ENCODE peak calls at places on chromosomes 12 and 14, in five cellular contexts. One of them, this sample, is unnamed.

GRCh38 chr14:54691525-54692260 is 124.8 kb downstream of the SAMD4A start:
- DNase-seq in cardiac muscle cell: peak; percentile 83
- DNase-seq in CD4-positive, CD25-positive, alpha-beta regulatory T cell: peak; percentile 31
- DNase-seq in small intestine: peak; percentile 70
- DNase-seq in astrocyte: no peak
- DNase-seq in this sample: peak; percentile 88

GRCh38 chr14:102772781-102773570 is 4.3 kb upstream of the TRAF3 start:
- DNase-seq in cardiac muscle cell: no peak
- DNase-seq in CD4-positive, CD25-positive, alpha-beta regulatory T cell: no peak
- DNase-seq in small intestine: no peak
- DNase-seq in astrocyte: no peak
- DNase-seq in this sample: peak; percentile 13

GRCh38 chr14:39396448-39396847 is 35.8 kb downstream of the FBXO33 start:
- DNase-seq in cardiac muscle cell: peak; percentile 43
- DNase-seq in CD4-positive, CD25-positive, alpha-beta regulatory T cell: no peak
- DNase-seq in small intestine: no peak
- DNase-seq in astrocyte: no peak
- DNase-seq in this sample: peak; percentile 6

GRCh38 chr12:117047810-117048584 is 51.2 kb downstream of the TESC start:
- DNase-seq in cardiac muscle cell: peak; percentile 35
- DNase-seq in CD4-positive, CD25-positive, alpha-beta regulatory T cell: no peak
- DNase-seq in small intestine: no peak
- DNase-seq in astrocyte: peak; percentile 8
- DNase-seq in this sample: peak; percentile 25

GRCh38 chr12:64666054-64666914 is 56.0 kb downstream of the RASSF3 start:
- DNase-seq in cardiac muscle cell: peak; percentile 36
- DNase-seq in CD4-positive, CD25-positive, alpha-beta regulatory T cell: no peak
- DNase-seq in small intestine: no peak
- DNase-seq in astrocyte: peak; percentile 66
- DNase-seq in this sample: no peak

GRCh38 chr12:76445469-76445868 is 97.3 kb upstream of the BBS10 start:
- DNase-seq in cardiac muscle cell: no peak
- DNase-seq in CD4-positive, CD25-positive, alpha-beta regulatory T cell: no peak
- DNase-seq in small intestine: no peak
- DNase-seq in astrocyte: no peak
- DNase-seq in this sample: no peak

GRCh38 chr14:56666716-56667115 is 87.1 kb downstream of the TMEM260 start:
- DNase-seq in cardiac muscle cell: peak; percentile 14
- DNase-seq in CD4-positive, CD25-positive, alpha-beta regulatory T cell: no peak
- DNase-seq in small intestine: no peak
- DNase-seq in astrocyte: peak; percentile 76
- DNase-seq in this sample: peak; percentile 12

GRCh38 chr14:90040411-90040810 is 21.4 kb upstream of the KCNK13 start:
- DNase-seq in cardiac muscle cell: no peak
- DNase-seq in CD4-positive, CD25-positive, alpha-beta regulatory T cell: no peak
- DNase-seq in small intestine: no peak
- DNase-seq in astrocyte: no peak
- DNase-seq in this sample: no peak

GRCh38 chr12:32896438-32897275 is at the start of gene PKP2:
- DNase-seq in cardiac muscle cell: peak; percentile 69
- DNase-seq in CD4-positive, CD25-positive, alpha-beta regulatory T cell: no peak
- DNase-seq in small intestine: peak; percentile 95
- DNase-seq in astrocyte: no peak
- DNase-seq in this sample: no peak

GRCh38 chr14:53462931-53463778 is 310.0 kb upstream of the DDHD1 start:
- DNase-seq in cardiac muscle cell: no peak
- DNase-seq in CD4-positive, CD25-positive, alpha-beta regulatory T cell: no peak
- DNase-seq in small intestine: no peak
- DNase-seq in astrocyte: no peak
- DNase-seq in this sample: no peak

GRCh38 chr12:25269701-25270100 is 19.0 kb upstream of the KRAS start:
- DNase-seq in cardiac muscle cell: no peak
- DNase-seq in CD4-positive, CD25-positive, alpha-beta regulatory T cell: no peak
- DNase-seq in small intestine: no peak
- DNase-seq in astrocyte: no peak
- DNase-seq in this sample: no peak

GRCh38 chr12:98743362-98743953 is 98.4 kb downstream of the APAF1 start:
- DNase-seq in cardiac muscle cell: no peak
- DNase-seq in CD4-positive, CD25-positive, alpha-beta regulatory T cell: peak; percentile 38
- DNase-seq in small intestine: peak; percentile 5
- DNase-seq in astrocyte: no peak
- DNase-seq in this sample: no peak

GRCh38 chr12:117024961-117025480 is 74.2 kb downstream of the TESC start:
- DNase-seq in cardiac muscle cell: no peak
- DNase-seq in CD4-positive, CD25-positive, alpha-beta regulatory T cell: peak; percentile 8
- DNase-seq in small intestine: no peak
- DNase-seq in astrocyte: no peak
- DNase-seq in this sample: no peak

GRCh38 chr14:28468191-28469151 is 298.1 kb upstream of the FOXG1 start:
- DNase-seq in cardiac muscle cell: no peak
- DNase-seq in CD4-positive, CD25-positive, alpha-beta regulatory T cell: no peak
- DNase-seq in small intestine: no peak
- DNase-seq in astrocyte: peak; percentile 6
- DNase-seq in this sample: no peak

GRCh38 chr12:19994970-19995369 is 373.4 kb upstream of the PDE3A start:
- DNase-seq in cardiac muscle cell: peak; percentile 34
- DNase-seq in CD4-positive, CD25-positive, alpha-beta regulatory T cell: no peak
- DNase-seq in small intestine: no peak
- DNase-seq in astrocyte: no peak
- DNase-seq in this sample: peak; percentile 31

GRCh38 chr12:66500841-66501240 is 178.0 kb downstream of the GRIP1 start:
- DNase-seq in cardiac muscle cell: no peak
- DNase-seq in CD4-positive, CD25-positive, alpha-beta regulatory T cell: no peak
- DNase-seq in small intestine: no peak
- DNase-seq in astrocyte: no peak
- DNase-seq in this sample: no peak

GRCh38 chr12:91109148-91109564 is 2.1 kb downstream of the LUM start:
- DNase-seq in cardiac muscle cell: peak; percentile 82
- DNase-seq in CD4-positive, CD25-positive, alpha-beta regulatory T cell: no peak
- DNase-seq in small intestine: peak; percentile 61
- DNase-seq in astrocyte: peak; percentile 80
- DNase-seq in this sample: peak; percentile 67

GRCh38 chr12:81450920-81451739 is 308.0 kb downstream of the PPFIA2 start:
- DNase-seq in cardiac muscle cell: peak; percentile 81
- DNase-seq in CD4-positive, CD25-positive, alpha-beta regulatory T cell: no peak
- DNase-seq in small intestine: peak; percentile 37
- DNase-seq in astrocyte: peak; percentile 64
- DNase-seq in this sample: peak; percentile 84

GRCh38 chr14:28666961-28667360 is 99.6 kb upstream of the FOXG1 start:
- DNase-seq in cardiac muscle cell: no peak
- DNase-seq in CD4-positive, CD25-positive, alpha-beta regulatory T cell: no peak
- DNase-seq in small intestine: no peak
- DNase-seq in astrocyte: no peak
- DNase-seq in this sample: no peak

GRCh38 chr12:30796891-30797371 is 42.2 kb upstream of the CAPRIN2 start:
- DNase-seq in cardiac muscle cell: peak; percentile 31
- DNase-seq in CD4-positive, CD25-positive, alpha-beta regulatory T cell: no peak
- DNase-seq in small intestine: no peak
- DNase-seq in astrocyte: peak; percentile 40
- DNase-seq in this sample: peak; percentile 42

GRCh38 chr12:49925433-49926194 is 21.9 kb upstream of the FAIM2 start:
- DNase-seq in cardiac muscle cell: no peak
- DNase-seq in CD4-positive, CD25-positive, alpha-beta regulatory T cell: no peak
- DNase-seq in small intestine: no peak
- DNase-seq in astrocyte: no peak
- DNase-seq in this sample: no peak

GRCh38 chr14:91554535-91555332 is 44.6 kb upstream of the PPP4R3A start:
- DNase-seq in cardiac muscle cell: no peak
- DNase-seq in CD4-positive, CD25-positive, alpha-beta regulatory T cell: no peak
- DNase-seq in small intestine: peak; percentile 92
- DNase-seq in astrocyte: no peak
- DNase-seq in this sample: no peak

GRCh38 chr14:49882826-49883694 is 9.8 kb upstream of the ARF6 start:
- DNase-seq in cardiac muscle cell: no peak
- DNase-seq in CD4-positive, CD25-positive, alpha-beta regulatory T cell: no peak
- DNase-seq in small intestine: no peak
- DNase-seq in astrocyte: no peak
- DNase-seq in this sample: no peak

GRCh38 chr12:1972856-1973317 is 31.4 kb downstream of the DCP1B start:
- DNase-seq in cardiac muscle cell: peak; percentile 36
- DNase-seq in CD4-positive, CD25-positive, alpha-beta regulatory T cell: no peak
- DNase-seq in small intestine: no peak
- DNase-seq in astrocyte: peak; percentile 37
- DNase-seq in this sample: peak; percentile 32

GRCh38 chr12:25997401-25997973 is 39.0 kb downstream of the RASSF8 start:
- DNase-seq in cardiac muscle cell: peak; percentile 93
- DNase-seq in CD4-positive, CD25-positive, alpha-beta regulatory T cell: no peak
- DNase-seq in small intestine: no peak
- DNase-seq in astrocyte: peak; percentile 96
- DNase-seq in this sample: peak; percentile 86

GRCh38 chr14:61460853-61461611 is 139.7 kb downstream of the PRKCH start:
- DNase-seq in cardiac muscle cell: peak; percentile 62
- DNase-seq in CD4-positive, CD25-positive, alpha-beta regulatory T cell: peak; percentile 52
- DNase-seq in small intestine: no peak
- DNase-seq in astrocyte: no peak
- DNase-seq in this sample: no peak

GRCh38 chr14:67653651-67654280 is 20.7 kb downstream of the VTI1B start:
- DNase-seq in cardiac muscle cell: peak; percentile 61
- DNase-seq in CD4-positive, CD25-positive, alpha-beta regulatory T cell: no peak
- DNase-seq in small intestine: no peak
- DNase-seq in astrocyte: no peak
- DNase-seq in this sample: peak; percentile 79
- H3K36me3 ChIP-seq in cardiac muscle cell: peaks cover 56% of the 10 kb centered on the region
- H3K36me3 ChIP-seq in CD4-positive, CD25-positive, alpha-beta regulatory T cell: peaks cover 90% of the 10 kb centered on the region
- H3K36me3 ChIP-seq in small intestine: peaks cover 24% of the 10 kb centered on the region
- H3K36me3 ChIP-seq in astrocyte: peaks cover 45% of the 10 kb centered on the region
- H3K36me3 ChIP-seq in this sample: peaks cover 82% of the 10 kb centered on the region

GRCh38 chr12:53963434-53964314 is 9.0 kb downstream of the HOXC12 start:
- DNase-seq in cardiac muscle cell: no peak
- DNase-seq in CD4-positive, CD25-positive, alpha-beta regulatory T cell: no peak
- DNase-seq in small intestine: no peak
- DNase-seq in astrocyte: no peak
- DNase-seq in this sample: no peak

GRCh38 chr12:53963005-53963404 is 8.3 kb downstream of the HOXC12 start:
- DNase-seq in cardiac muscle cell: no peak
- DNase-seq in CD4-positive, CD25-positive, alpha-beta regulatory T cell: no peak
- DNase-seq in small intestine: no peak
- DNase-seq in astrocyte: no peak
- DNase-seq in this sample: no peak

GRCh38 chr12:53966070-53966384 is 6.9 kb upstream of the HOXC11 start:
- DNase-seq in cardiac muscle cell: no peak
- DNase-seq in CD4-positive, CD25-positive, alpha-beta regulatory T cell: no peak
- DNase-seq in small intestine: no peak
- DNase-seq in astrocyte: no peak
- DNase-seq in this sample: no peak

GRCh38 chr12:53965251-53966069 is 7.5 kb upstream of the HOXC11 start:
- DNase-seq in cardiac muscle cell: no peak
- DNase-seq in CD4-positive, CD25-positive, alpha-beta regulatory T cell: no peak
- DNase-seq in small intestine: no peak
- DNase-seq in astrocyte: no peak
- DNase-seq in this sample: no peak

GRCh38 chr12:53964315-53964713 is 8.6 kb upstream of the HOXC11 start:
- DNase-seq in cardiac muscle cell: no peak
- DNase-seq in CD4-positive, CD25-positive, alpha-beta regulatory T cell: no peak
- DNase-seq in small intestine: no peak
- DNase-seq in astrocyte: no peak
- DNase-seq in this sample: no peak
- H3K4me3 ChIP-seq in cardiac muscle cell: no peak overlapping the region
- H3K4me3 ChIP-seq in CD4-positive, CD25-positive, alpha-beta regulatory T cell: no peak overlapping the region
- H3K4me3 ChIP-seq in small intestine: no peak overlapping the region
- H3K4me3 ChIP-seq in astrocyte: no peak overlapping the region
- H3K4me3 ChIP-seq in this sample: no peak overlapping the region

GRCh38 chr14:84282618-84283017 is 1247.3 kb upstream of the FLRT2 start:
- DNase-seq in cardiac muscle cell: no peak
- DNase-seq in CD4-positive, CD25-positive, alpha-beta regulatory T cell: no peak
- DNase-seq in small intestine: no peak
- DNase-seq in astrocyte: no peak
- DNase-seq in this sample: no peak
- H3K9me3 ChIP-seq in cardiac muscle cell: no peaks in the 10 kb centered on the region
- H3K9me3 ChIP-seq in CD4-positive, CD25-positive, alpha-beta regulatory T cell: no peaks in the 10 kb centered on the region
- H3K9me3 ChIP-seq in small intestine: peaks cover 1% of the 10 kb centered on the region
- H3K9me3 ChIP-seq in astrocyte: no peaks in the 10 kb centered on the region
- H3K9me3 ChIP-seq in this sample: no peaks in the 10 kb centered on the region

GRCh38 chr12:111457071-111457470 is 51.3 kb downstream of the SH2B3 start:
- DNase-seq in cardiac muscle cell: no peak
- DNase-seq in CD4-positive, CD25-positive, alpha-beta regulatory T cell: no peak
- DNase-seq in small intestine: no peak
- DNase-seq in astrocyte: no peak
- DNase-seq in this sample: no peak
- H3K36me3 ChIP-seq in cardiac muscle cell: peaks cover 43% of the 10 kb centered on the region
- H3K36me3 ChIP-seq in CD4-positive, CD25-positive, alpha-beta regulatory T cell: peaks cover 42% of the 10 kb centered on the region
- H3K36me3 ChIP-seq in small intestine: peaks cover 9% of the 10 kb centered on the region
- H3K36me3 ChIP-seq in astrocyte: peaks cover 44% of the 10 kb centered on the region
- H3K36me3 ChIP-seq in this sample: peaks cover 78% of the 10 kb centered on the region

GRCh38 chr12:42236017-42236416 is 2.0 kb downstream of the YAF2 start:
- DNase-seq in cardiac muscle cell: peak; percentile 16
- DNase-seq in CD4-positive, CD25-positive, alpha-beta regulatory T cell: no peak
- DNase-seq in small intestine: no peak
- DNase-seq in astrocyte: peak; percentile 16
- DNase-seq in this sample: peak; percentile 51

GRCh38 chr12:42238240-42239140 is at the start of gene YAF2:
- DNase-seq in cardiac muscle cell: peak; percentile 93
- DNase-seq in CD4-positive, CD25-positive, alpha-beta regulatory T cell: peak; percentile 81
- DNase-seq in small intestine: peak; percentile 88
- DNase-seq in astrocyte: peak; percentile 80
- DNase-seq in this sample: peak; percentile 98

GRCh38 chr12:42240131-42240750 is 2.2 kb upstream of the YAF2 start:
- DNase-seq in cardiac muscle cell: no peak
- DNase-seq in CD4-positive, CD25-positive, alpha-beta regulatory T cell: no peak
- DNase-seq in small intestine: no peak
- DNase-seq in astrocyte: no peak
- DNase-seq in this sample: no peak

GRCh38 chr12:42237052-42237852 is 796 bp downstream of the YAF2 start:
- DNase-seq in cardiac muscle cell: peak; percentile 81
- DNase-seq in CD4-positive, CD25-positive, alpha-beta regulatory T cell: peak; percentile 70
- DNase-seq in small intestine: peak; percentile 82
- DNase-seq in astrocyte: peak; percentile 71
- DNase-seq in this sample: peak; percentile 86

GRCh38 chr12:42237853-42238239 is 202 bp downstream of the YAF2 start:
- DNase-seq in cardiac muscle cell: no peak
- DNase-seq in CD4-positive, CD25-positive, alpha-beta regulatory T cell: no peak
- DNase-seq in small intestine: no peak
- DNase-seq in astrocyte: no peak
- DNase-seq in this sample: no peak
- H3K4me3 ChIP-seq in cardiac muscle cell: peak overlapping the region; percentile 98
- H3K4me3 ChIP-seq in CD4-positive, CD25-positive, alpha-beta regulatory T cell: no peak overlapping the region
- H3K4me3 ChIP-seq in small intestine: peak overlapping the region; percentile 97
- H3K4me3 ChIP-seq in astrocyte: peak overlapping the region; percentile 84
- H3K4me3 ChIP-seq in this sample: peak overlapping the region; percentile 98

DNA sequence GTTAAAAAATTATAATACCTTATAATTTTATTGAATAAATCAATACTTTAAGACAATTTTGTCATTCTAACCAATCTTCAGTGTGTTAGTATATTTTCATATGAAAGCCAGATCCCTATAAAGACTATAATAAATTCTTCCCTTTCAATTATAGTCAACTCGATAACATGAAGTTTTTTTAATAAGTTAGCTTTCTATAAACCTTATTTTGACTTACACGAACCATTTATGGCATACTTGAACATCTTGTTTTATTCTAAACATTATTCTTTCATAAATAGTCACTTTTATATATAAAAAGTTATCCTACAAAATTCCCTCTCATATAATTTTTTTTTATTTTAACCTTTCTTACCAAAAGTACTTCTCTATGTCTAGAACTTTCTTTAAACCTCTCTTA is 1002.3 kb downstream of the TMEM121 start:
- DNase-seq in cardiac muscle cell: no peak
- DNase-seq in CD4-positive, CD25-positive, alpha-beta regulatory T cell: no peak
- DNase-seq in small intestine: no peak
- DNase-seq in astrocyte: no peak
- DNase-seq in this sample: no peak
- H3K9me3 ChIP-seq in cardiac muscle cell: no peaks in the 10 kb centered on the region
- H3K9me3 ChIP-seq in CD4-positive, CD25-positive, alpha-beta regulatory T cell: no peaks in the 10 kb centered on the region
- H3K9me3 ChIP-seq in small intestine: no peaks in the 10 kb centered on the region
- H3K9me3 ChIP-seq in astrocyte: peaks cover 24% of the 10 kb centered on the region
- H3K9me3 ChIP-seq in this sample: peaks cover 3% of the 10 kb centered on the region

This sample was measured in adipocyte.